ENCODE peak calls at places on chromosomes 11 and 22, in four cellular contexts. U is astrocyte of the cerebellum, N is LoVo, R is cardiac muscle cell. I is an unnamed sample.

GRCh38 chr11:61838501-61838900 is 10.4 kb downstream of the FADS2 start:
- DNase-seq in U (no peak), N (no peak), R (no peak), I (no peak)

GRCh38 chr22:26785942-26786341 is 128.6 kb downstream of the MIAT start:
- DNase-seq in U (no peak), N (no peak), R (no peak), I (no peak)

GRCh38 chr22:43313497-43314474 is 29.4 kb downstream of the SCUBE1 start:
- DNase-seq in U (no peak), N (no peak), R (peak; percentile 21), I (peak; percentile 11)

GRCh38 chr11:59756845-59757244 is 1.7 kb downstream of the STX3 start:
- DNase-seq in U (no peak), N (peak; percentile 72), R (no peak), I (no peak)

GRCh38 chr11:80103149-80103859 is 662.5 kb upstream of the TENM4 start:
- DNase-seq in U (peak; percentile 61), N (peak; percentile 58), R (peak; percentile 71), I (peak; percentile 87)

GRCh38 chr22:46737105-46737975 is 712 bp downstream of the CERK start:
- DNase-seq in U (no peak), N (no peak), R (peak; percentile 36), I (no peak)

GRCh38 chr11:2996976-2997375 is 4.8 kb upstream of the NAP1L4 start:
- DNase-seq in U (no peak), N (no peak), R (no peak), I (no peak)

GRCh38 chr11:67646535-67647336 is 3.8 kb downstream of the ACY3 start:
- DNase-seq in U (no peak), N (no peak), R (no peak), I (no peak)

GRCh38 chr11:46726206-46726862 is 7.3 kb downstream of the F2 start:
- DNase-seq in U (no peak), N (no peak), R (no peak), I (no peak)

GRCh38 chr11:96426356-96427103 is 36.7 kb downstream of the JRKL start:
- DNase-seq in U (peak; percentile 32), N (peak; percentile 44), R (peak; percentile 75), I (no peak)

GRCh38 chr11:110059706-110060430 is 33.3 kb upstream of the ZC3H12C start:
- DNase-seq in U (no peak), N (no peak), R (peak; percentile 23), I (no peak)

GRCh38 chr22:31302021-31302420 is 9.7 kb upstream of the PIK3IP1 start:
- DNase-seq in U (no peak), N (no peak), R (no peak), I (no peak)

GRCh38 chr11:133821776-133822175 is 23.5 kb downstream of the SPATA19 start:
- DNase-seq in U (no peak), N (peak; percentile 13), R (peak; percentile 57), I (no peak)

GRCh38 chr11:36389811-36390210 is 93.7 kb downstream of the PRR5L start:
- DNase-seq in U (no peak), N (no peak), R (no peak), I (no peak)

GRCh38 chr11:2071748-2072385 is 67.3 kb downstream of the IGF2 start:
- DNase-seq in U (no peak), N (no peak), R (peak; percentile 45), I (no peak)

GRCh38 chr11:120511804-120512726 is 517 bp downstream of the GRIK4 start:
- DNase-seq in U (no peak), N (no peak), R (no peak), I (no peak)

GRCh38 chr11:129260750-129261149 is 68.6 kb upstream of the ARHGAP32 start:
- DNase-seq in U (no peak), N (no peak), R (peak; percentile 77), I (no peak)

GRCh38 chr11:45652781-45653180 is 12.6 kb downstream of the CHST1 start:
- DNase-seq in U (no peak), N (no peak), R (peak; percentile 76), I (no peak)

GRCh38 chr11:134904103-134904502 is 492.1 kb upstream of the B3GAT1 start:
- DNase-seq in U (no peak), N (no peak), R (no peak), I (no peak)

GRCh38 chr11:1978865-1979473 is 18.7 kb downstream of the H19 start:
- DNase-seq in U (no peak), N (no peak), R (no peak), I (no peak)

GRCh38 chr11:62487698-62488551 is 58.7 kb downstream of the AHNAK start:
- DNase-seq in U (no peak), N (no peak), R (no peak), I (no peak)

GRCh38 chr22:23704062-23704461 is 13.2 kb downstream of the RGL4 start:
- DNase-seq in U (no peak), N (no peak), R (no peak), I (no peak)

GRCh38 chr11:85718126-85718943 is 32.3 kb upstream of the CCDC89 start:
- DNase-seq in U (no peak), N (no peak), R (no peak), I (no peak)

GRCh38 chr11:17714356-17714854 is 5.0 kb upstream of the MYOD1 start:
- DNase-seq in U (no peak), N (no peak), R (no peak), I (no peak)

GRCh38 chr11:134270250-134270714 is 5.9 kb upstream of the GLB1L3 start:
- DNase-seq in U (no peak), N (no peak), R (no peak), I (no peak)

GRCh38 chr11:120539681-120540369 is 28.3 kb downstream of the GRIK4 start:
- DNase-seq in U (no peak), N (peak; percentile 56), R (peak; percentile 30), I (no peak)

I was measured in skeletal muscle cell.